ENCODE peak calls at places on chromosomes 12 and 14, in seven cellular contexts. Q is HL-60, P is ovary, R is upper lobe of right lung, M is Caco-2, F is psoas muscle, D is sigmoid colon. V is an unnamed sample.
A peak's percentile ranks its signal among the peaks of the same experiment; 100 is the strongest.

GRCh38 chr12:94263011-94263786 is 114.8 kb downstream of the PLXNC1 start:
- DNase-seq in Q (no peak), P (peak; percentile 33), R (peak; percentile 67), M (no peak), F (no peak), D (no peak), V (no peak)

GRCh38 chr14:37591941-37592287 is 3.1 kb downstream of the FOXA1 start:
- DNase-seq in Q (no peak), P (no peak), R (peak; percentile 78), M (peak; percentile 83), F (no peak), D (no peak), V (no peak)

GRCh38 chr14:100076630-100077029 is 11.4 kb downstream of the EVL start:
- DNase-seq in Q (peak; percentile 82), P (peak; percentile 24), R (peak; percentile 74), M (no peak), F (peak; percentile 79), D (peak; percentile 82), V (peak; percentile 71)

GRCh38 chr12:1496162-1496925 is 98.0 kb downstream of the FBXL14 start:
- DNase-seq in Q (no peak), P (no peak), R (no peak), M (no peak), F (no peak), D (no peak), V (no peak)

GRCh38 chr14:61322799-61323290 is 1.5 kb downstream of the PRKCH start:
- DNase-seq in Q (no peak), P (no peak), R (no peak), M (no peak), F (no peak), D (no peak), V (peak; percentile 59)

GRCh38 chr12:116551952-116552749 is 7.0 kb upstream of the MAP1LC3B2 start:
- DNase-seq in Q (peak; percentile 48), P (no peak), R (no peak), M (no peak), F (no peak), D (no peak), V (no peak)

GRCh38 chr12:111102062-111102735 is 181.8 kb upstream of the MYL2 start:
- DNase-seq in Q (no peak), P (no peak), R (no peak), M (no peak), F (no peak), D (no peak), V (no peak)

GRCh38 chr12:68349921-68350606 is 17.9 kb upstream of the MDM1 start:
- DNase-seq in Q (no peak), P (no peak), R (no peak), M (no peak), F (no peak), D (no peak), V (no peak)

GRCh38 chr14:93532550-93532949 is 101.8 kb downstream of the UNC79 start:
- DNase-seq in Q (no peak), P (no peak), R (no peak), M (no peak), F (no peak), D (no peak), V (no peak)

GRCh38 chr12:52925717-52926595 is 21.1 kb upstream of the KRT8 start:
- DNase-seq in Q (no peak), P (no peak), R (no peak), M (peak; percentile 96), F (no peak), D (no peak), V (no peak)

GRCh38 chr14:87432698-87433097 is 560.3 kb downstream of the GALC start:
- DNase-seq in Q (no peak), P (no peak), R (no peak), M (no peak), F (no peak), D (no peak), V (no peak)

GRCh38 chr14:76337619-76338545 is 38.1 kb upstream of the ESRRB start:
- DNase-seq in Q (no peak), P (no peak), R (no peak), M (no peak), F (no peak), D (no peak), V (no peak)

GRCh38 chr12:107560906-107561285 is 124.7 kb upstream of the PWP1 start:
- DNase-seq in Q (no peak), P (no peak), R (no peak), M (no peak), F (no peak), D (no peak), V (no peak)

GRCh38 chr12:105862163-105862821 is 276.5 kb downstream of the NUAK1 start:
- DNase-seq in Q (no peak), P (no peak), R (no peak), M (no peak), F (no peak), D (no peak), V (no peak)

GRCh38 chr14:63231733-63232132 is 27.5 kb downstream of the RHOJ start:
- DNase-seq in Q (no peak), P (no peak), R (no peak), M (no peak), F (no peak), D (no peak), V (no peak)

GRCh38 chr12:54352022-54352531 is 12.2 kb downstream of the GPR84 start:
- DNase-seq in Q (no peak), P (peak; percentile 80), R (peak; percentile 84), M (no peak), F (peak; percentile 86), D (peak; percentile 92), V (peak; percentile 71)

GRCh38 chr14:72518809-72519377 is 375.0 kb downstream of the DPF3 start:
- DNase-seq in Q (no peak), P (no peak), R (no peak), M (no peak), F (no peak), D (no peak), V (no peak)

GRCh38 chr12:107570721-107571120 is 114.9 kb upstream of the PWP1 start:
- DNase-seq in Q (no peak), P (no peak), R (no peak), M (no peak), F (no peak), D (no peak), V (no peak)

GRCh38 chr12:127393896-127394295 is 873.1 kb upstream of the TMEM132C start:
- DNase-seq in Q (no peak), P (no peak), R (no peak), M (no peak), F (no peak), D (no peak), V (no peak)

GRCh38 chr14:54481695-54482094 is 7.1 kb downstream of the GMFB start:
- DNase-seq in Q (no peak), P (no peak), R (no peak), M (no peak), F (no peak), D (no peak), V (no peak)

GRCh38 chr14:54480830-54481562 is 7.8 kb downstream of the GMFB start:
- DNase-seq in Q (no peak), P (no peak), R (no peak), M (no peak), F (no peak), D (no peak), V (no peak)

GRCh38 chr14:54483073-54483745 is 5.6 kb downstream of the GMFB start:
- DNase-seq in Q (no peak), P (no peak), R (no peak), M (no peak), F (no peak), D (no peak), V (no peak)

GRCh38 chr14:54486685-54487084 is 2.1 kb downstream of the GMFB start:
- DNase-seq in Q (no peak), P (no peak), R (no peak), M (no peak), F (no peak), D (no peak), V (no peak)

DNA sequence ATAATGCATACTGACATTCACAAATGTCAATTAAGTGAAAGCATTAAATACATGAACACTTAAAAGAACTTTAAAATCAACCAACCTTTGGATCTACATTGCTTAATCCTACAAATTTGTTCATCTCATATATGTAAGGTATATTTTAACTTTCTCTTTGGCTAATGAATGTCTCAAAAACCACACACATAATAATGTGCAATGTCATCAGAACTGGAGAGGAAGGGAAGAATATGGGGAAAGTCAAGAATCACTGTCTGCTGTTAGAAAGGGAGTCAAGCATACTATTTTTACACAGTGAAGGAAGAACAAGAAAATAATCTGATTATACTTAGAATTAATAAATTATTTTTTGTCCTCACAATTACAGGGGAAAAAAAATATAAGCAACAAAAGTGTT is 4.9 kb downstream of the GMFB start:
- DNase-seq in Q (no peak), P (no peak), R (no peak), M (no peak), F (no peak), D (no peak), V (no peak)
- H3K4me3 ChIP-seq in Q (no peak overlapping the region), P (no peak overlapping the region), R (no peak overlapping the region), M (no peak overlapping the region), F (no peak overlapping the region), D (no peak overlapping the region), V (no peak overlapping the region)

GRCh38 chr12:124754491-124754890 is 109.2 kb downstream of the SCARB1 start:
- DNase-seq in Q (no peak), P (peak; percentile 33), R (no peak), M (no peak), F (no peak), D (no peak), V (no peak)

GRCh38 chr12:124755801-124756148 is 107.9 kb downstream of the SCARB1 start:
- DNase-seq in Q (no peak), P (no peak), R (no peak), M (no peak), F (no peak), D (no peak), V (no peak)

GRCh38 chr12:124753993-124754392 is 109.7 kb downstream of the SCARB1 start:
- DNase-seq in Q (no peak), P (no peak), R (no peak), M (no peak), F (no peak), D (no peak), V (no peak)

GRCh38 chr12:124756151-124756550 is 107.5 kb downstream of the SCARB1 start:
- DNase-seq in Q (no peak), P (no peak), R (no peak), M (no peak), F (no peak), D (no peak), V (no peak)

GRCh38 chr12:124754949-124755800 is 108.5 kb downstream of the SCARB1 start:
- DNase-seq in Q (peak; percentile 98), P (peak; percentile 90), R (peak; percentile 95), M (no peak), F (peak; percentile 92), D (peak; percentile 98), V (peak; percentile 94)
- H3K27me3 ChIP-seq in Q (no peaks in the 10 kb centered on the region), P (no peaks in the 10 kb centered on the region), R (no peaks in the 10 kb centered on the region), M (no peaks in the 10 kb centered on the region), F (no peaks in the 10 kb centered on the region), D (no peaks in the 10 kb centered on the region), V (no peaks in the 10 kb centered on the region)

DNA sequence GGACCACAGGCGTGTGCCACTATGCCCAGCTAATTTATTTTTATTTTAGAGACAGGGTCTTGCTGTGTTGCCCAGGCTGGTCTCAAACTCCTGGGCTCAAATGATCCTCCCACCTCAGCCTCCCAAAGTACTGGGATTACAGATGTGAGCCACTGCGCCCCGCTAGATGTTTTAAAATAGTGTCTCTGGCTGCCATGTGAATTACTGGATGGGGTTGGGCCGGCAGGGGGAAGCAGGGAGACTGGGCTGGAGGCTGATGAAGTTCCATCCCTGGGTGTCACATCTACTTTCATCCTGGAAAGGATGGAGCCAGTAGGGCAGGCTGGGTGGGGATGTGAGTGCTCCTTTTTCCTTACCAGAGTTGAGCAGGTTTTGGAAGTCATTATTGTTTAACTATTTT is 46.1 kb downstream of the DNAH10 start:
- DNase-seq in Q (no peak), P (no peak), R (no peak), M (peak; percentile 49), F (no peak), D (no peak), V (no peak)
- TF ChIP-seq CTCF in Q (no peak), P (no peak), R (no peak), M (peak; percentile 65), F (no peak), D (no peak), V (no peak)

GRCh38 chr14:96861568-96862310 is 64.6 kb downstream of the VRK1 start:
- DNase-seq in Q (no peak), P (no peak), R (no peak), M (no peak), F (no peak), D (no peak), V (no peak)
- H3K4me3 ChIP-seq in Q (no peak overlapping the region), P (no peak overlapping the region), R (no peak overlapping the region), M (no peak overlapping the region), F (no peak overlapping the region), D (no peak overlapping the region), V (no peak overlapping the region)

V was measured in lower lobe of right lung.